ENCODE peak calls at places on chromosomes 7 and 10, in five cellular contexts. F is ovary, E is right lobe of liver, M is cardiac muscle cell, U is AG04449. I is an unnamed sample.

GRCh38 chr7:120131096-120131839 is 141.7 kb upstream of the KCND2 start:
- DNase-seq in M (no peak), U (no peak), E (no peak), F (no peak), I (no peak)

GRCh38 chr10:48523212-48523819 is 81.6 kb downstream of the ARHGAP22 start:
- DNase-seq in M (peak; percentile 96), U (peak; percentile 74), E (peak; percentile 35), F (peak; percentile 86), I (peak; percentile 50)

GRCh38 chr7:106291247-106291646 is 6.5 kb upstream of the NAMPT start:
- DNase-seq in U (no peak), M (no peak), E (no peak), F (no peak), I (no peak)

GRCh38 chr10:52226448-52226847 is 87.6 kb upstream of the DKK1 start:
- DNase-seq in U (peak; percentile 16), E (no peak), M (peak; percentile 35), F (no peak), I (no peak)

GRCh38 chr7:2702594-2702957 is 14.6 kb downstream of the AMZ1 start:
- DNase-seq in E (no peak), F (no peak), U (no peak), M (no peak), I (no peak)

GRCh38 chr7:71348751-71349415 is 216.9 kb downstream of the GALNT17 start:
- DNase-seq in E (no peak), F (no peak), M (no peak), U (no peak), I (no peak)

GRCh38 chr7:72335561-72336381 is 76.4 kb downstream of the CALN1 start:
- DNase-seq in F (no peak), M (no peak), E (no peak), U (no peak), I (peak; percentile 54)

GRCh38 chr10:49107111-49107889 is 8.0 kb downstream of the VSTM4 start:
- DNase-seq in M (no peak), F (no peak), E (no peak), U (no peak), I (no peak)

GRCh38 chr10:47145290-47145934 is 154.6 kb upstream of the GDF10 start:
- DNase-seq in E (no peak), U (no peak), M (no peak), F (no peak), I (no peak)

GRCh38 chr10:17423641-17424186 is 30.7 kb downstream of the ST8SIA6 start:
- DNase-seq in F (no peak), U (no peak), E (no peak), M (no peak), I (no peak)

GRCh38 chr10:112755446-112756117 is 194.5 kb upstream of the TCF7L2 start:
- DNase-seq in M (peak; percentile 33), U (no peak), E (no peak), F (no peak), I (no peak)

GRCh38 chr7:6604458-6604857 is 11.0 kb upstream of the ZNF853 start:
- DNase-seq in F (no peak), M (no peak), E (no peak), U (no peak), I (no peak)

GRCh38 chr10:7967035-7967434 is 87.5 kb upstream of the GATA3 start:
- DNase-seq in U (no peak), M (no peak), F (no peak), E (no peak), I (no peak)

GRCh38 chr7:158572000-158572828 is 15.4 kb downstream of the PTPRN2 start:
- DNase-seq in U (no peak), M (no peak), E (no peak), F (no peak), I (no peak)

GRCh38 chr10:52961298-52961697 is 188.7 kb upstream of the MBL2 start:
- DNase-seq in U (no peak), F (no peak), M (no peak), E (no peak), I (no peak)

GRCh38 chr10:46310851-46311250 is 24.1 kb downstream of the ANTXRL start:
- DNase-seq in U (no peak), M (no peak), E (no peak), F (no peak), I (no peak)

GRCh38 chr10:68047088-68047487 is 28.0 kb downstream of the HERC4 start:
- DNase-seq in E (no peak), F (no peak), U (no peak), M (no peak), I (no peak)

GRCh38 chr10:76675951-76676587 is 961.5 kb downstream of the KCNMA1 start:
- DNase-seq in M (peak; percentile 8), F (peak; percentile 63), E (no peak), U (no peak), I (no peak)

GRCh38 chr10:21737061-21737460 is 203.0 kb downstream of the MLLT10 start:
- DNase-seq in E (no peak), F (no peak), U (no peak), M (no peak), I (no peak)

GRCh38 chr10:95906675-95907453 is 911 bp upstream of the CC2D2B start:
- DNase-seq in F (peak; percentile 34), U (no peak), E (peak; percentile 61), M (peak; percentile 79), I (peak; percentile 36)

GRCh38 chr7:92325173-92325572 is 79.4 kb downstream of the ANKIB1 start:
- DNase-seq in F (no peak), U (no peak), E (no peak), M (peak; percentile 9), I (no peak)

GRCh38 chr10:110864662-110865140 is 7.0 kb upstream of the PDCD4 start:
- DNase-seq in M (no peak), F (no peak), E (no peak), U (no peak), I (no peak)

GRCh38 chr10:126496771-126497545 is 108.7 kb upstream of the ADAM12 start:
- DNase-seq in U (no peak), M (no peak), F (no peak), E (no peak), I (no peak)

GRCh38 chr10:130043491-130043890 is 67.1 kb downstream of the C10orf143 start:
- DNase-seq in M (no peak), F (no peak), U (no peak), E (no peak), I (no peak)

GRCh38 chr7:27099839-27100225 is 2.7 kb downstream of the HOXA2 start:
- DNase-seq in E (no peak), U (no peak), F (no peak), M (no peak), I (no peak)

GRCh38 chr7:116367171-116367813 is 132.2 kb upstream of the CAV2 start:
- DNase-seq in F (no peak), E (no peak), U (no peak), M (no peak), I (no peak)

GRCh38 chr10:100569687-100570517 is 34.2 kb downstream of the HIF1AN start:
- DNase-seq in F (no peak), U (no peak), E (no peak), M (no peak), I (peak; percentile 56)

GRCh38 chr10:20004087-20004523 is 187.9 kb downstream of the PLXDC2 start:
- DNase-seq in F (peak; percentile 26), E (peak; percentile 49), M (peak; percentile 76), U (no peak), I (no peak)

GRCh38 chr7:12864470-12865046 is 177.1 kb downstream of the ARL4A start:
- DNase-seq in E (no peak), F (no peak), U (no peak), M (no peak), I (no peak)

GRCh38 chr7:116212859-116213258 is 2.5 kb downstream of the TES start:
- DNase-seq in E (no peak), F (no peak), M (peak; percentile 77), U (no peak), I (no peak)

GRCh38 chr10:62689712-62690111 is 114.8 kb upstream of the ADO start:
- DNase-seq in M (no peak), E (no peak), U (no peak), F (no peak), I (no peak)

GRCh38 chr7:26618898-26619297 is 245.5 kb downstream of the SKAP2 start:
- DNase-seq in M (no peak), U (no peak), E (no peak), F (no peak), I (no peak)

GRCh38 chr10:70537398-70538194 is 59.0 kb downstream of the PALD1 start:
- DNase-seq in E (no peak), U (no peak), F (no peak), M (no peak), I (peak; percentile 51)
- TF ChIP-seq CTCF in E (peak; percentile 13), U (peak; percentile 36), F (no peak), M (peak; percentile 33), I (peak; percentile 50)

GRCh38 chr10:116866987-116867595 is 17.8 kb downstream of the ENO4 start:
- DNase-seq in M (peak; percentile 32), F (no peak), U (no peak), E (no peak), I (no peak)

GRCh38 chr10:116864436-116864835 is 15.1 kb downstream of the ENO4 start:
- DNase-seq in F (no peak), E (no peak), M (no peak), U (no peak), I (no peak)

GRCh38 chr10:116861796-116862195 is 12.5 kb downstream of the ENO4 start:
- DNase-seq in F (no peak), M (no peak), U (no peak), E (no peak), I (no peak)

GRCh38 chr10:116868722-116869121 is 19.4 kb downstream of the ENO4 start:
- DNase-seq in U (no peak), E (no peak), F (no peak), M (no peak), I (no peak)

DNA sequence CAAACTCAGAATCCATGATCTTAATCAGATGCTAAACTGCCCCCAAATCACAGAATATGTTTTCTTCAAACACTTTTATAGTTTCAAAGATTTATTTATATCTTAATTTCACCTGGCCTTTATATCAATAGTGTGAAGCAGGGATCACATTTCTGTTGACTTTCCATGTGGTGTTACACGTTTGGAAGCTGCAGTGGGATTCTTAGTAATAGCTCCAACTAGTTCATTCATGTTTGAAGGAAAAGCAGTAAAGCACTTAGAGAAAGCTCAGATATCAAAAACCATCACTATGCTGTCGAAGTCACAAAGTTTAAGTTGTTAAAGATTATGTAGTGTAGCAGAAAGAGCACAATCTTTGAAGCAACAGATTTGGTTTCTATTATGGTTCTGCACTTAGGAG is 16.8 kb downstream of the ENO4 start:
- DNase-seq in E (no peak), F (no peak), U (no peak), M (no peak), I (no peak)
- TF ChIP-seq CTCF in E (no peak), F (no peak), U (no peak), M (no peak), I (no peak)

GRCh38 chr7:134755422-134756022 is 23.9 kb upstream of the CALD1 start:
- DNase-seq in M (peak; percentile 56), F (no peak), E (no peak), U (no peak), I (peak; percentile 41)
- TF ChIP-seq CTCF in M (peak; percentile 83), F (no peak), E (peak; percentile 54), U (peak; percentile 69), I (peak; percentile 57)

GRCh38 chr10:32253821-32254220 is 93.1 kb downstream of the EPC1 start:
- DNase-seq in M (no peak), U (no peak), F (no peak), E (no peak), I (no peak)
- TF ChIP-seq CTCF in M (no peak), U (no peak), F (no peak), E (no peak), I (no peak)

I was measured in nephron progenitor cell.